ENCODE peak calls at places on chromosomes 7 and 10, in four cellular contexts. S is WTC11, T is A549, Y is HepG2. K is an unnamed sample.
A peak's percentile ranks its signal among the peaks of the same experiment; 100 is the strongest.

GRCh38 chr10:108848016-108848415 is 1075.3 kb downstream of the XPNPEP1 start:
- DNase-seq in S (no peak), T (no peak), Y (no peak), K (no peak)

GRCh38 chr7:2431260-2431867 is 28.0 kb downstream of the CHST12 start:
- DNase-seq in S (peak; percentile 66), T (peak; percentile 21), Y (peak; percentile 45), K (peak; percentile 50)

GRCh38 chr10:79056361-79056735 is 12.4 kb upstream of the ZMIZ1 start:
- DNase-seq in S (no peak), T (no peak), Y (no peak), K (no peak)

GRCh38 chr10:16999665-17000451 is 129.8 kb downstream of the CUBN start:
- DNase-seq in S (no peak), T (no peak), Y (no peak), K (no peak)

GRCh38 chr7:78221961-78222751 is 423.6 kb downstream of the PHTF2 start:
- DNase-seq in S (no peak), T (no peak), Y (no peak), K (no peak)

GRCh38 chr7:105990726-105991465 is 27.8 kb downstream of the CDHR3 start:
- DNase-seq in S (peak; percentile 68), T (no peak), Y (no peak), K (peak; percentile 42)

GRCh38 chr10:70169011-70169410 is 1.3 kb downstream of the SAR1A start:
- DNase-seq in S (no peak), T (no peak), Y (no peak), K (no peak)

GRCh38 chr7:140625908-140626868 is 14.4 kb downstream of the DENND2A start:
- DNase-seq in S (peak; percentile 72), T (peak; percentile 68), Y (no peak), K (no peak)

GRCh38 chr7:100705341-100705752 is 574 bp upstream of the POP7 start:
- DNase-seq in S (peak; percentile 90), T (peak; percentile 89), Y (peak; percentile 58), K (peak; percentile 89)

GRCh38 chr10:28480566-28480965 is 52.4 kb upstream of the WAC start:
- DNase-seq in S (no peak), T (no peak), Y (no peak), K (no peak)

GRCh38 chr10:35481421-35481820 is 123.7 kb upstream of the GJD4 start:
- DNase-seq in S (no peak), T (no peak), Y (no peak), K (no peak)

GRCh38 chr10:119860866-119861601 is 11.6 kb downstream of the MCMBP start:
- DNase-seq in S (no peak), T (no peak), Y (no peak), K (no peak)

GRCh38 chr7:156274557-156274956 is 366.0 kb upstream of the RNF32 start:
- DNase-seq in S (no peak), T (no peak), Y (no peak), K (no peak)

GRCh38 chr7:119270045-119270464 is 1002.9 kb upstream of the KCND2 start:
- DNase-seq in S (peak; percentile 53), T (peak; percentile 3), Y (peak; percentile 66), K (peak; percentile 50)

GRCh38 chr7:37673523-37673922 is 10.0 kb upstream of the GPR141 start:
- DNase-seq in S (no peak), T (no peak), Y (no peak), K (no peak)

GRCh38 chr7:290554-291301 is 758 bp downstream of the FOXL3 start:
- DNase-seq in S (peak; percentile 33), T (no peak), Y (no peak), K (no peak)

GRCh38 chr7:124996778-124997177 is 67.2 kb upstream of the POT1 start:
- DNase-seq in S (no peak), T (no peak), Y (peak; percentile 9), K (no peak)

GRCh38 chr10:19929466-19930140 is 113.4 kb downstream of the PLXDC2 start:
- DNase-seq in S (no peak), T (no peak), Y (no peak), K (no peak)

GRCh38 chr10:101451589-101452190 is 97.7 kb downstream of the BTRC start:
- DNase-seq in S (no peak), T (no peak), Y (no peak), K (no peak)

GRCh38 chr7:131071786-131072504 is 255.7 kb upstream of the MKLN1 start:
- DNase-seq in S (no peak), T (no peak), Y (no peak), K (peak; percentile 71)

GRCh38 chr10:122296363-122297120 is 25.4 kb downstream of the BTBD16 start:
- DNase-seq in S (no peak), T (no peak), Y (no peak), K (no peak)

GRCh38 chr7:31108097-31108657 is 56.1 kb downstream of the ADCYAP1R1 start:
- DNase-seq in S (no peak), T (no peak), Y (no peak), K (no peak)

GRCh38 chr7:8418627-8419245 is 14.7 kb upstream of the NXPH1 start:
- DNase-seq in S (peak; percentile 48), T (peak; percentile 31), Y (peak; percentile 52), K (peak; percentile 56)

GRCh38 chr7:54932818-54933543 is 85.8 kb upstream of the EGFR start:
- DNase-seq in S (peak; percentile 77), T (peak; percentile 69), Y (peak; percentile 17), K (no peak)

GRCh38 chr7:130189281-130189782 is 15.9 kb downstream of the TMEM209 start:
- DNase-seq in S (no peak), T (no peak), Y (no peak), K (no peak)

GRCh38 chr10:6995339-6995738 is 415.3 kb upstream of the PRKCQ start:
- DNase-seq in S (no peak), T (no peak), Y (no peak), K (no peak)

GRCh38 chr10:69382382-69383117 is 34.2 kb downstream of the TACR2 start:
- DNase-seq in S (no peak), T (no peak), Y (no peak), K (no peak)

GRCh38 chr10:33571616-33572015 is 237.1 kb upstream of the NRP1 start:
- DNase-seq in S (no peak), T (no peak), Y (no peak), K (no peak)

GRCh38 chr7:116403265-116403664 is 96.3 kb upstream of the CAV2 start:
- DNase-seq in S (no peak), T (no peak), Y (no peak), K (no peak)

GRCh38 chr10:96683065-96683464 is 37.2 kb downstream of the PIK3AP1 start:
- DNase-seq in S (no peak), T (no peak), Y (no peak), K (no peak)

GRCh38 chr10:7625836-7626235 is 40.9 kb downstream of the ITIH5 start:
- DNase-seq in S (no peak), T (no peak), Y (no peak), K (no peak)

GRCh38 chr7:5450549-5451327 is 27.1 kb upstream of the TNRC18 start:
- DNase-seq in S (peak; percentile 79), T (peak; percentile 58), Y (peak; percentile 53), K (peak; percentile 66)

GRCh38 chr10:65501259-65501658 is 1424.6 kb upstream of the LRRTM3 start:
- DNase-seq in S (no peak), T (peak; percentile 2), Y (peak; percentile 76), K (no peak)

GRCh38 chr7:2248984-2249694 is 7.1 kb downstream of the NUDT1 start:
- DNase-seq in S (no peak), T (peak; percentile 66), Y (no peak), K (no peak)

GRCh38 chr10:130631139-130631864 is 495.1 kb downstream of the GLRX3 start:
- DNase-seq in S (no peak), T (no peak), Y (no peak), K (no peak)

GRCh38 chr10:88932539-88933256 is 19.9 kb downstream of the ACTA2 start:
- DNase-seq in S (peak; percentile 53), T (peak; percentile 54), Y (peak; percentile 60), K (peak; percentile 22)

GRCh38 chr7:39504963-39505362 is 61.2 kb upstream of the YAE1 start:
- DNase-seq in S (no peak), T (no peak), Y (no peak), K (peak; percentile 52)

DNA sequence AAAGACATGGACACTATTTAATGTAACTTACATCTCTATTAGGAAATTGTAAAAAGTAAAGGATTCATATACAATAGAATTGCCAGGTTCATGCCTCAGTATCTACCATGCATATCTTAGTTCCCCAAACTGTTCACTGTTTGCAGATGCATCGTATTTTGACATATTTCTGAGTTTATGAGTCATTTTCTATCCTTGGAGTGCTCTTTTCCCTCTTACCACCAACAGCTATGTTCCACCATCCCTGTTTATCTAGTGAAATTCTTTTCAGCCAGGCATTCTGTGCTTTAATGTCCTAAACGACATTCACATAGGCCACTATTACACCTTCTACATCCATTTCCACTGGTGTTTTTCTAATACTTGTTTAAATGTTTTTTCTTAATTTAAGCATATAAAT is 139.4 kb upstream of the HPS1 start:
- DNase-seq in S (no peak), T (no peak), Y (no peak), K (no peak)
- TF ChIP-seq HMGXB4 in S (no peak), T (no peak), Y (no peak), K (no peak)

DNA sequence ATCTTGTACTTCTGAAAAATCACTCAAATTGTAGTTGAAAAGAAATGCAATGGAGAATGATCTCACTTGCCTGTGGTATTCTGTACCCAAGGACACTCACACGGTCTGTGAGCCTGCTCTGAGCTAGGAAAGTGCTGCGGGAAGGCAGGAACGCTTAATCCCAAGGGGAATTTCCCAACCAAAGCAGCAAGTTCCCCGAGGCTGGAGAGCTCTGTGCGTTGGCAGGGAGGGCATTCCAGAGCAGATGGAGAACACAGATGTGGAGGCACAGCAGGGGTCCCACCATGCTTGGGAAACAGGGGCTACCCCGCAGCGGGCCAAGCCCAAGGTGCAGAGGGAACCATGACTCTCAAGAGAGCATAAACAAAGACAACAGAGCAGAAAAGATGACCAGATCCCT is 13.6 kb downstream of the SVIL start:
- DNase-seq in S (peak; percentile 49), T (no peak), Y (peak; percentile 47), K (no peak)
- TF ChIP-seq HMGXB4 in S (no peak), T (no peak), Y (no peak), K (no peak)

DNA sequence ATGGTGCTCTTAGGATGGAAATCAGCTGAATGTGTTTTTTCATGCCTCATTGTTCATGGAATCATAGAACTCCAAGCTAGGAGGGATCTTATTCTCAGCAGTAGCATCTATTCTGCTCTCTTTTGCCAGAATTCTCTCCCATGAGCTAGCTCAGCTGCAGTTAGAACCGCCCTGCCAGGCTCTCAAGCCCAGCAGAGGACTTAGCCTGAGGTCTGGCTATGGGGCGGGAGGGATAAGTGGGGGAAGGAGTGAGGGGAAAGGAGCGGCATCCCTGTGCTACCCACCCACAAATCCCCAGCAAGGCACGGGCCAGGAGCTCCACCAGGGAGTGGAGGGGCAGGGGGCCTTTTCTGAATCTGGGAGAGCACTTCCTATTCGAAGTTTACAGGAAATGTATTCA is 120.8 kb upstream of the PLXNA4 start:
- DNase-seq in S (no peak), T (no peak), Y (no peak), K (no peak)
- TF ChIP-seq HMGXB4 in S (no peak), T (no peak), Y (no peak), K (no peak)

DNA sequence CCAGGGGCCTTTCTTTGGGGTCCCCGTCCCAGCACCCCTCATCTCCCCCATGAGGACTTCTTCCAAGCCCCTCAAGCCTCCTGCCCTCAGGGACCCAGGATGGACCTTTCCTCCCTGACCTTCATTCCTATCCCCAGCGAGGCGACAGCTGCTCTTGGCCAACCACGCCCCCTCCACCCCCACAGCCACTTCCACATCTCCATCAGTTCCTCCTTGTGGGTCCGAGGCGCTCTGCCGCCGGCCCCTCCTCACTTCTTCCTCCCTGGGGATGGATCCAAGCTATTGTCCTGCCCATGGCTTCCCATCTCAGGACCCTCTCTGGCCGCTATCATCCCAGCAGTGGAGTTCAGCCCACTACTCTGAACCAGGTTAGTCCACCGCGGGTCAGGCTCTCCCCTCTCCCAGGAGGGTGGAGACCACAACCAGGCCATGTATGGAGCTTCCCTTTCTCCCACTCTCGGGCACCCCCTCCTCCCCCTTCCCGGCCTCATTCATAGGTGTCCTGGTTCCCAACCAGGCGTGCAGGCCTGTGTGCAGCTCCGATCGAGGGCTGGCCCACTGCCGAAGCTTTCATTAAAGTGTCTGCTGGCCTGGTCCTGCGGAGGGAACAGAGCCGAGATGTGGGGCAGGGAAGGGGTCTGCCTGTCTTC is 1.7 kb upstream of the SH2B2 start:
- DNase-seq in S (no peak), T (no peak), Y (no peak), K (peak; percentile 53)
- TF ChIP-seq HMGXB4 in S (no peak), T (no peak), Y (no peak), K (no peak)